ENCODE peak calls at places on chromosomes 6 and 20, in four cellular contexts. D, X, F and J are unnamed samples.
A peak's percentile ranks its signal among the peaks of the same experiment; 100 is the strongest.

GRCh38 chr6:169971951-169972651 is 220.7 kb downstream of the ERMARD start:
- DNase-seq in X (no peak), F (no peak), D (no peak), J (no peak)

GRCh38 chr20:48832423-48832735 is 4.6 kb upstream of the PREX1 start:
- DNase-seq in D (no peak), X (no peak), F (no peak), J (no peak)

GRCh38 chr6:85404497-85405174 is 45.2 kb upstream of the NT5E start:
- DNase-seq in F (no peak), X (no peak), D (no peak), J (no peak)

GRCh38 chr20:33915726-33916331 is 77.9 kb upstream of the RALY start:
- DNase-seq in F (no peak), D (peak; percentile 33), X (peak; percentile 50), J (peak; percentile 44)

GRCh38 chr6:2110504-2110903 is 134.9 kb downstream of the GMDS start:
- DNase-seq in X (peak; percentile 8), F (no peak), D (no peak), J (no peak)

GRCh38 chr6:105476978-105477377 is 74.1 kb upstream of the PREP start:
- DNase-seq in F (no peak), X (no peak), D (no peak), J (no peak)

GRCh38 chr6:44177691-44178423 is 19.2 kb downstream of the CAPN11 start:
- DNase-seq in D (peak; percentile 46), F (no peak), X (no peak), J (no peak)

GRCh38 chr6:168239374-168239773 is 80.2 kb downstream of the DACT2 start:
- DNase-seq in D (no peak), X (no peak), F (no peak), J (no peak)

GRCh38 chr6:10720229-10720959 is 2.5 kb upstream of the TMEM14C start:
- DNase-seq in X (peak; percentile 53), F (no peak), D (no peak), J (peak; percentile 40)

GRCh38 chr20:49833483-49833882 is 20.9 kb downstream of the SLC9A8 start:
- DNase-seq in X (no peak), D (peak; percentile 92), F (peak; percentile 80), J (no peak)

GRCh38 chr6:154542747-154543146 is 32.3 kb upstream of the CNKSR3 start:
- DNase-seq in F (peak; percentile 29), X (no peak), D (peak; percentile 64), J (no peak)

GRCh38 chr6:158926429-158926828 is 73.6 kb downstream of the RSPH3 start:
- DNase-seq in F (no peak), X (no peak), D (no peak), J (no peak)

GRCh38 chr6:131885237-131885636 is 65.9 kb downstream of the CCN2 start:
- DNase-seq in X (no peak), D (no peak), F (no peak), J (no peak)

GRCh38 chr6:157615411-157615763 is 207.7 kb upstream of the SNX9 start:
- DNase-seq in F (no peak), X (no peak), D (no peak), J (no peak)

GRCh38 chr6:47875593-47875992 is 93.8 kb downstream of the OPN5 start:
- DNase-seq in D (no peak), F (no peak), X (no peak), J (no peak)

GRCh38 chr6:108193120-108193519 is 27.3 kb downstream of the NR2E1 start:
- DNase-seq in D (no peak), F (no peak), X (no peak), J (no peak)

GRCh38 chr6:74946961-74947360 is 258.9 kb downstream of the COL12A1 start:
- DNase-seq in F (no peak), X (no peak), D (no peak), J (no peak)

GRCh38 chr6:25556516-25556915 is 95.5 kb upstream of the SCGN start:
- DNase-seq in D (peak; percentile 86), X (peak; percentile 76), F (peak; percentile 78), J (peak; percentile 72)

GRCh38 chr6:143176090-143177021 is 115.7 kb downstream of the AIG1 start:
- DNase-seq in X (no peak), D (no peak), F (no peak), J (no peak)

GRCh38 chr6:147700436-147701209 is 192.1 kb downstream of the SAMD5 start:
- DNase-seq in X (no peak), D (no peak), F (no peak), J (no peak)